ENCODE peak calls at places on chromosomes 13 and 19, in four cellular contexts. Q, G, V and N are unnamed samples.

GRCh38 chr19:16070366-16070990 is 5.8 kb upstream of the TPM4 start:
- DNase-seq in Q (no peak), G (no peak), V (no peak), N (no peak)

GRCh38 chr19:38539751-38540150 is 78.0 kb downstream of the MAP4K1 start:
- DNase-seq in Q (no peak), G (no peak), V (no peak), N (no peak)

GRCh38 chr13:75139291-75139690 is 342.7 kb downstream of the TBC1D4 start:
- DNase-seq in Q (peak), G (no peak), V (no peak), N (no peak)

GRCh38 chr13:43058318-43058674 is 34.9 kb downstream of the DNAJC15 start:
- DNase-seq in Q (peak), G (peak), V (no peak), N (peak)

GRCh38 chr19:3697671-3698385 is 2.4 kb downstream of the PIP5K1C start:
- DNase-seq in Q (no peak), G (no peak), V (no peak), N (no peak)

GRCh38 chr19:38629568-38629967 is 10.6 kb downstream of the EIF3K start:
- DNase-seq in Q (no peak), G (no peak), V (no peak), N (no peak)

GRCh38 chr19:38980583-38981374 is 5.2 kb upstream of the FBXO17 start:
- DNase-seq in Q (no peak), G (no peak), V (no peak), N (no peak)

GRCh38 chr13:40613192-40613818 is 53.1 kb downstream of the FOXO1 start:
- DNase-seq in Q (no peak), G (no peak), V (no peak), N (no peak)

GRCh38 chr19:5627395-5627904 is 4.6 kb downstream of the SAFB start:
- DNase-seq in Q (peak), G (peak), V (no peak), N (peak)

DNA sequence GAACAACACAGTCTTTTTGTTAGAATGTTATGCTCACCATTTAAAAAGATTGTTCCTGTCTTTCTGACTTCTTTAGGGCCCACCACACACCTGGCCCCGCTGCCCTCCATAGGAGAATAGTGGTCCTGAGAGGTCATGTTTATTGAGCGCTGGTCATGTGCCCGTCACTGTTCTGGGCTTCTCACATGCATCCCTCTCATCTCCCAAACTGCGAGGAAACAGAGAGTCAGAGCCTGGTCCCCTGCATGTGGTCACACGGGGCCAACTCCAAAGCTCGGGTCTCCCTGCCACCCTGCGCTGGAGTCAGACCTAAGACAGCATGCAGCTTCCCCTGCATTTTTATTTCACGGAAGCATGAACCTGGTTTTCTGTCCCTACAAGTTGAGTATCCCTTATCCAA is 70.4 kb upstream of the GPR183 start:
- DNase-seq in Q (no peak), G (peak), V (peak), N (no peak)
- H3K56ac ChIP-seq in Q (no peak), G (no peak), V (no peak), N (no peak)

DNA sequence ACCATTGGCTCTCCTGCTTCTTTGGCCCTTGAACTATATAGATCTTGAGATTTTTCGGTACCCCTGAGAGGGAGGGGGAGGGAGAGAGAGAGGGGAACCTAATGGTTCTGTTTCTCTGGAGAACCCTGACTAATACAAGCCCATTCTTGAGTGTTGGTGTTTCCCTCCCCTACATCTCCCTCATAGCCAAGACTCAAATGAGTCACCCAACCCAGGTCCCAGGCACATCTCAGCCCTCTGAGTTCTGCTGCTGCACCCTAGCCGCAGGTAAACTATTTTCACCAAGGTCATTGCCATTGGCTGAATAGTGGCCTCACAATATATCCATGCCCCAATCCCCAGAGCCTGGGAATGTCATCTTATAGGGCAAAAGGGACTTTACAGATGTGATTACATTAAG is 225.8 kb upstream of the MAB21L1 start:
- DNase-seq in Q (no peak), G (no peak), V (no peak), N (no peak)
- H3K56ac ChIP-seq in Q (no peak), G (no peak), V (no peak), N (no peak)

GRCh38 chr13:98222081-98222554 is 45.0 kb upstream of the RNF113B start:
- DNase-seq in Q (peak), G (no peak), V (no peak), N (no peak)
- H3K56ac ChIP-seq in Q (no peak), G (no peak), V (no peak), N (no peak)

DNA sequence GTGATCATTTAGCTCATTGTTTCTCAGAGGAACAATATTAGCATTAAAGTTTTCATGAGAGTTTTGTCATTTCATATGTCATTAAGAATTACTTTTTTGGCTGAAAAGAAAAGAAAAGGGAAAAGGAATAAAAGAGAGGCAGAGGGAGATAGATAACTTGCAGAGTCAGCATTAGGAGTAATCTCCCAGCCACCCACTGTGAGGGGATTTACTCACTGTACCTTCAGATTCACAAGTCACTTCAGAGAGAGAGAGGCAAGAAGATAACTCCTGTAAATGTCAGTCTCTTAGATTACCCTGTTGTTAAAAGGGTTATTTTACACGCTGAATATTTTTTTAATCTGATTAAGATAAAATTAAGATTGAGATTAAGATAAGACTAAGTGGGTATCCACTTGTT is 125.2 kb downstream of the POU4F1 start:
- DNase-seq in Q (no peak), G (no peak), V (no peak), N (peak)
- H3K56ac ChIP-seq in Q (no peak), G (no peak), V (no peak), N (no peak)

DNA sequence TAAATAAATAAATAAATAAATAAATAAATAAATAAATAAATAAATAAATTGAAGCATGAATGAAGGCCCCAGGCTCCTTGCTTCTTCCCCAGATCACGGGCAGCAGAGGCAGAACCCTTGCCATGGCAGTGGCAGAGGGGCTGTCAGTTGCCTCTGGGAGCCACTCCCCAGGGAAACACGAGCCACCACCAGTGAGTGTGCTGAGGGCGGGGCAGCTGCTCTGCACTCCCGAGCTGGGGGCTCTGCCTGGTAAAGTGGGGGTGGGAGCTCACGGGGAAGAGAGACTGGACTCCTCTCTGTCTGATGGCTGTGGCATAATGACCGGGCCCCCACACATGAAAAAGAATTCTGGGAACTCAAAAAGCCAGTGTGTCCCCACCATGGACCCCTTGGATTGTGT is 7.8 kb downstream of the FCAR start:
- DNase-seq in Q (no peak), G (no peak), V (no peak), N (no peak)
- H3K56ac ChIP-seq in Q (no peak), G (no peak), V (no peak), N (no peak)

GRCh38 chr19:11480927-11481776 is at the start of gene ELAVL3:
- DNase-seq in Q (no peak), G (peak), V (peak), N (no peak)

GRCh38 chr19:11481777-11482383 is 1.0 kb upstream of the ELAVL3 start:
- DNase-seq in Q (peak), G (peak), V (peak), N (peak)

GRCh38 chr19:11483176-11484111 is 2.6 kb upstream of the ELAVL3 start:
- DNase-seq in Q (no peak), G (peak), V (no peak), N (no peak)

GRCh38 chr19:11480081-11480926 is 542 bp downstream of the ELAVL3 start:
- DNase-seq in Q (no peak), G (no peak), V (no peak), N (no peak)

DNA sequence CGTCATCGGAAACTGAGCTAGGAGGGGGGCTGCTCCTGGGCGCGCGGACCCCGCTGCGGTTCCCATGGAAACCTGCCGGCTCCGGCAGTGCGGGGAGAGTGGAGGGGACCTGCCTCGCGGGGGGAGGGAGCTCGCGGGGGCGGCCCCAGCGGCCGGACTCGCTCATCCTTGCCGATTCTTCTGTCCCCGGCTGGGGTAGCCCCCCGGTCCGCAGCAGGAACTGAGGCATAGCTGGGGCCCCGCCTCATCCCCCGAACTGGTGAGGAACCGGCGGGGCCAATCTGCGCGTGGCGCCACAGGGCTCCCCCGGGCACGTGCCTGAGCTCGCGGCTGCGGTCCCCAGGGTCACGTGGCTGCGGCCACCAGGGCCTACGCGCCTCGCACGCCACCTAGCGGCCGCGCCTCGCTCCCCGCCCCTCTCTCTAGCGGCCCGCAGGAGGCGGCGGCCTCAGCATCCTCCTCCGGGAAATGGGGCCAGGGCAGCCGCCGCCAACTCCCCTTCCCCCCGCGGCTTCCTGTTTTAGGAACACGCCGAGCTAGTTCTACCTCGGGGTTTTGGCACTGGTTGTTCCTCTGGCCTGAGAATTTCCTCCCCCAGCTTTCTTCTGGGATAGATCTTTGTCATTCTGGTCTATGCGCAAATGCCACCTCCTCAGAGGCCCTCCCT is 1.7 kb upstream of the ELAVL3 start:
- DNase-seq in Q (peak), G (peak), V (peak), N (peak)
- H3K56ac ChIP-seq in Q (no peak), G (no peak), V (no peak), N (no peak)

GRCh38 chr13:58994778-58995177 is 1169.0 kb downstream of the DIAPH3 start:
- DNase-seq in Q (no peak), G (no peak), V (no peak), N (no peak)

GRCh38 chr13:58999851-59000250 is 1163.9 kb downstream of the DIAPH3 start:
- DNase-seq in Q (no peak), G (no peak), V (no peak), N (no peak)

DNA sequence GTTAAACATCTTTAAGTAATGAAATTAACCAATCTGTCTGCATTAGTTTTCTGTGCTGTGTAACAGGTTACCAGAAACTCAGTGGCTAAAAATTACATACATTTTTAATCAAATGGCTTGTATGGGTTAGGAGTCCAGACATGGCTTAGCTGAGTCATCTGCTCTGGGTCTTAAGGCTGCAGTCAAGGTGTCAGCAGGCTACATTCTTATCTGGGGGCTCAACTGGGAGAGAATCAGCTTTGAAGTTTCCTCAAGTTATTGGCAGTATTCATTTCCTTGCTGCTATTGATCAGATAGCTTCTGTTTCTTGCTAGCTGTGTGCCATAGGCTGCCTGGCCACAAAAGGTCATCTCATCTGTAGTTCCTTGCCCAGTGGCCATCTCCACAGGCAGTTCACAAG is 1163.0 kb downstream of the DIAPH3 start:
- DNase-seq in Q (no peak), G (no peak), V (no peak), N (peak)
- H3K56ac ChIP-seq in Q (no peak), G (no peak), V (no peak), N (no peak)